ENCODE peak calls at places on chromosomes 7 and 10, in five cellular contexts. One of them, this sample, is unnamed.

GRCh38 chr10:118311505-118311904 is 30.6 kb downstream of the FAM204A start:
- DNase-seq in mucosa of gallbladder: no peak
- DNase-seq in CD4-positive, CD25-positive, alpha-beta regulatory T cell: no peak
- DNase-seq in DMS 273 treated with DMSO at 0.1 percent for 48 hours: no peak
- DNase-seq in activated gamma-delta T cell treated with anti-CD3 and anti-CD28 coated beads, Interleukin-2, amount 50 U/mL, for 16 hours: no peak
- DNase-seq in this sample: no peak

GRCh38 chr7:157587487-157588270 is 250.9 kb downstream of the DNAJB6 start:
- DNase-seq in mucosa of gallbladder: no peak
- DNase-seq in CD4-positive, CD25-positive, alpha-beta regulatory T cell: no peak
- DNase-seq in DMS 273 treated with DMSO at 0.1 percent for 48 hours: no peak
- DNase-seq in activated gamma-delta T cell treated with anti-CD3 and anti-CD28 coated beads, Interleukin-2, amount 50 U/mL, for 16 hours: no peak
- DNase-seq in this sample: no peak

GRCh38 chr10:117597216-117597615 is 54.7 kb downstream of the EMX2 start:
- DNase-seq in CD4-positive, CD25-positive, alpha-beta regulatory T cell: no peak
- DNase-seq in activated gamma-delta T cell treated with anti-CD3 and anti-CD28 coated beads, Interleukin-2, amount 50 U/mL, for 16 hours: no peak
- DNase-seq in DMS 273 treated with DMSO at 0.1 percent for 48 hours: no peak
- DNase-seq in mucosa of gallbladder: no peak
- DNase-seq in this sample: no peak

GRCh38 chr7:131642429-131642828 is 86.0 kb upstream of the PODXL start:
- DNase-seq in CD4-positive, CD25-positive, alpha-beta regulatory T cell: no peak
- DNase-seq in mucosa of gallbladder: no peak
- DNase-seq in DMS 273 treated with DMSO at 0.1 percent for 48 hours: no peak
- DNase-seq in activated gamma-delta T cell treated with anti-CD3 and anti-CD28 coated beads, Interleukin-2, amount 50 U/mL, for 16 hours: no peak
- DNase-seq in this sample: no peak

GRCh38 chr10:102555781-102556328 is 52.1 kb downstream of the SUFU start:
- DNase-seq in activated gamma-delta T cell treated with anti-CD3 and anti-CD28 coated beads, Interleukin-2, amount 50 U/mL, for 16 hours: no peak
- DNase-seq in CD4-positive, CD25-positive, alpha-beta regulatory T cell: no peak
- DNase-seq in DMS 273 treated with DMSO at 0.1 percent for 48 hours: no peak
- DNase-seq in mucosa of gallbladder: no peak
- DNase-seq in this sample: no peak

GRCh38 chr10:64396105-64396504 is 874.9 kb downstream of the REEP3 start:
- DNase-seq in DMS 273 treated with DMSO at 0.1 percent for 48 hours: no peak
- DNase-seq in CD4-positive, CD25-positive, alpha-beta regulatory T cell: no peak
- DNase-seq in mucosa of gallbladder: no peak
- DNase-seq in activated gamma-delta T cell treated with anti-CD3 and anti-CD28 coated beads, Interleukin-2, amount 50 U/mL, for 16 hours: no peak
- DNase-seq in this sample: no peak

GRCh38 chr10:11058965-11059364 is 41.3 kb downstream of the CELF2 start:
- DNase-seq in CD4-positive, CD25-positive, alpha-beta regulatory T cell: no peak
- DNase-seq in mucosa of gallbladder: no peak
- DNase-seq in DMS 273 treated with DMSO at 0.1 percent for 48 hours: no peak
- DNase-seq in activated gamma-delta T cell treated with anti-CD3 and anti-CD28 coated beads, Interleukin-2, amount 50 U/mL, for 16 hours: no peak
- DNase-seq in this sample: no peak

GRCh38 chr10:123427386-123427785 is 238.8 kb upstream of the GPR26 start:
- DNase-seq in mucosa of gallbladder: no peak
- DNase-seq in DMS 273 treated with DMSO at 0.1 percent for 48 hours: no peak
- DNase-seq in activated gamma-delta T cell treated with anti-CD3 and anti-CD28 coated beads, Interleukin-2, amount 50 U/mL, for 16 hours: no peak
- DNase-seq in CD4-positive, CD25-positive, alpha-beta regulatory T cell: no peak
- DNase-seq in this sample: no peak

GRCh38 chr10:7085913-7086589 is 324.8 kb downstream of the SFMBT2 start:
- DNase-seq in CD4-positive, CD25-positive, alpha-beta regulatory T cell: no peak
- DNase-seq in mucosa of gallbladder: no peak
- DNase-seq in activated gamma-delta T cell treated with anti-CD3 and anti-CD28 coated beads, Interleukin-2, amount 50 U/mL, for 16 hours: no peak
- DNase-seq in DMS 273 treated with DMSO at 0.1 percent for 48 hours: no peak
- DNase-seq in this sample: no peak

GRCh38 chr10:110872145-110872983 is 636 bp downstream of the PDCD4 start:
- DNase-seq in DMS 273 treated with DMSO at 0.1 percent for 48 hours: peak
- DNase-seq in mucosa of gallbladder: peak
- DNase-seq in CD4-positive, CD25-positive, alpha-beta regulatory T cell: peak
- DNase-seq in activated gamma-delta T cell treated with anti-CD3 and anti-CD28 coated beads, Interleukin-2, amount 50 U/mL, for 16 hours: peak
- DNase-seq in this sample: peak

GRCh38 chr10:104076743-104077160 is 8.9 kb downstream of the COL17A1 start:
- DNase-seq in activated gamma-delta T cell treated with anti-CD3 and anti-CD28 coated beads, Interleukin-2, amount 50 U/mL, for 16 hours: no peak
- DNase-seq in mucosa of gallbladder: peak
- DNase-seq in CD4-positive, CD25-positive, alpha-beta regulatory T cell: no peak
- DNase-seq in DMS 273 treated with DMSO at 0.1 percent for 48 hours: no peak
- DNase-seq in this sample: no peak

GRCh38 chr10:63553031-63553430 is 31.8 kb downstream of the REEP3 start:
- DNase-seq in activated gamma-delta T cell treated with anti-CD3 and anti-CD28 coated beads, Interleukin-2, amount 50 U/mL, for 16 hours: no peak
- DNase-seq in CD4-positive, CD25-positive, alpha-beta regulatory T cell: no peak
- DNase-seq in mucosa of gallbladder: no peak
- DNase-seq in DMS 273 treated with DMSO at 0.1 percent for 48 hours: no peak
- DNase-seq in this sample: no peak

GRCh38 chr7:123051916-123052315 is 56.4 kb upstream of the TAS2R16 start:
- DNase-seq in DMS 273 treated with DMSO at 0.1 percent for 48 hours: no peak
- DNase-seq in mucosa of gallbladder: no peak
- DNase-seq in activated gamma-delta T cell treated with anti-CD3 and anti-CD28 coated beads, Interleukin-2, amount 50 U/mL, for 16 hours: no peak
- DNase-seq in CD4-positive, CD25-positive, alpha-beta regulatory T cell: no peak
- DNase-seq in this sample: no peak

GRCh38 chr7:35185908-35186731 is 67.8 kb downstream of the TBX20 start:
- DNase-seq in CD4-positive, CD25-positive, alpha-beta regulatory T cell: no peak
- DNase-seq in DMS 273 treated with DMSO at 0.1 percent for 48 hours: peak
- DNase-seq in activated gamma-delta T cell treated with anti-CD3 and anti-CD28 coated beads, Interleukin-2, amount 50 U/mL, for 16 hours: no peak
- DNase-seq in mucosa of gallbladder: no peak
- DNase-seq in this sample: no peak

GRCh38 chr10:58806323-58806722 is 293.7 kb downstream of the BICC1 start:
- DNase-seq in CD4-positive, CD25-positive, alpha-beta regulatory T cell: no peak
- DNase-seq in DMS 273 treated with DMSO at 0.1 percent for 48 hours: no peak
- DNase-seq in mucosa of gallbladder: no peak
- DNase-seq in activated gamma-delta T cell treated with anti-CD3 and anti-CD28 coated beads, Interleukin-2, amount 50 U/mL, for 16 hours: no peak
- DNase-seq in this sample: no peak

GRCh38 chr10:100828744-100829102 is 83.3 kb downstream of the PAX2 start:
- DNase-seq in DMS 273 treated with DMSO at 0.1 percent for 48 hours: no peak
- DNase-seq in CD4-positive, CD25-positive, alpha-beta regulatory T cell: peak
- DNase-seq in activated gamma-delta T cell treated with anti-CD3 and anti-CD28 coated beads, Interleukin-2, amount 50 U/mL, for 16 hours: no peak
- DNase-seq in mucosa of gallbladder: no peak
- DNase-seq in this sample: no peak

GRCh38 chr7:82803411-82803810 is 359.3 kb downstream of the PCLO start:
- DNase-seq in CD4-positive, CD25-positive, alpha-beta regulatory T cell: no peak
- DNase-seq in DMS 273 treated with DMSO at 0.1 percent for 48 hours: no peak
- DNase-seq in activated gamma-delta T cell treated with anti-CD3 and anti-CD28 coated beads, Interleukin-2, amount 50 U/mL, for 16 hours: no peak
- DNase-seq in mucosa of gallbladder: no peak
- DNase-seq in this sample: no peak

GRCh38 chr7:143362126-143362961 is at the start of gene FAM131B:
- DNase-seq in CD4-positive, CD25-positive, alpha-beta regulatory T cell: no peak
- DNase-seq in mucosa of gallbladder: no peak
- DNase-seq in DMS 273 treated with DMSO at 0.1 percent for 48 hours: no peak
- DNase-seq in activated gamma-delta T cell treated with anti-CD3 and anti-CD28 coated beads, Interleukin-2, amount 50 U/mL, for 16 hours: no peak
- DNase-seq in this sample: no peak

GRCh38 chr7:87541648-87542047 is 59.0 kb downstream of the ABCB1 start:
- DNase-seq in activated gamma-delta T cell treated with anti-CD3 and anti-CD28 coated beads, Interleukin-2, amount 50 U/mL, for 16 hours: no peak
- DNase-seq in mucosa of gallbladder: no peak
- DNase-seq in DMS 273 treated with DMSO at 0.1 percent for 48 hours: no peak
- DNase-seq in CD4-positive, CD25-positive, alpha-beta regulatory T cell: no peak
- DNase-seq in this sample: no peak

GRCh38 chr7:24829787-24830186 is 72.5 kb upstream of the GSDME start:
- DNase-seq in activated gamma-delta T cell treated with anti-CD3 and anti-CD28 coated beads, Interleukin-2, amount 50 U/mL, for 16 hours: no peak
- DNase-seq in CD4-positive, CD25-positive, alpha-beta regulatory T cell: no peak
- DNase-seq in DMS 273 treated with DMSO at 0.1 percent for 48 hours: no peak
- DNase-seq in mucosa of gallbladder: no peak
- DNase-seq in this sample: no peak

GRCh38 chr10:12561307-12561706 is 212.0 kb downstream of the CAMK1D start:
- DNase-seq in mucosa of gallbladder: no peak
- DNase-seq in DMS 273 treated with DMSO at 0.1 percent for 48 hours: no peak
- DNase-seq in CD4-positive, CD25-positive, alpha-beta regulatory T cell: no peak
- DNase-seq in activated gamma-delta T cell treated with anti-CD3 and anti-CD28 coated beads, Interleukin-2, amount 50 U/mL, for 16 hours: no peak
- DNase-seq in this sample: no peak

GRCh38 chr7:12888727-12889126 is 201.3 kb downstream of the ARL4A start:
- DNase-seq in mucosa of gallbladder: no peak
- DNase-seq in activated gamma-delta T cell treated with anti-CD3 and anti-CD28 coated beads, Interleukin-2, amount 50 U/mL, for 16 hours: no peak
- DNase-seq in CD4-positive, CD25-positive, alpha-beta regulatory T cell: no peak
- DNase-seq in DMS 273 treated with DMSO at 0.1 percent for 48 hours: no peak
- DNase-seq in this sample: no peak

GRCh38 chr10:78770167-78771090 is 298.3 kb upstream of the ZMIZ1 start:
- DNase-seq in CD4-positive, CD25-positive, alpha-beta regulatory T cell: no peak
- DNase-seq in activated gamma-delta T cell treated with anti-CD3 and anti-CD28 coated beads, Interleukin-2, amount 50 U/mL, for 16 hours: no peak
- DNase-seq in mucosa of gallbladder: no peak
- DNase-seq in DMS 273 treated with DMSO at 0.1 percent for 48 hours: no peak
- DNase-seq in this sample: no peak

GRCh38 chr7:27128034-27128433 is 2.5 kb downstream of the HOXA4 start:
- DNase-seq in activated gamma-delta T cell treated with anti-CD3 and anti-CD28 coated beads, Interleukin-2, amount 50 U/mL, for 16 hours: no peak
- DNase-seq in CD4-positive, CD25-positive, alpha-beta regulatory T cell: no peak
- DNase-seq in DMS 273 treated with DMSO at 0.1 percent for 48 hours: peak
- DNase-seq in mucosa of gallbladder: no peak
- DNase-seq in this sample: no peak

GRCh38 chr10:436013-436697 is 253.3 kb downstream of the DIP2C start:
- DNase-seq in mucosa of gallbladder: no peak
- DNase-seq in CD4-positive, CD25-positive, alpha-beta regulatory T cell: no peak
- DNase-seq in activated gamma-delta T cell treated with anti-CD3 and anti-CD28 coated beads, Interleukin-2, amount 50 U/mL, for 16 hours: no peak
- DNase-seq in DMS 273 treated with DMSO at 0.1 percent for 48 hours: no peak
- DNase-seq in this sample: no peak

GRCh38 chr7:154953006-154953684 is 49.8 kb downstream of the PAXIP1 start:
- DNase-seq in CD4-positive, CD25-positive, alpha-beta regulatory T cell: peak
- DNase-seq in DMS 273 treated with DMSO at 0.1 percent for 48 hours: no peak
- DNase-seq in mucosa of gallbladder: peak
- DNase-seq in activated gamma-delta T cell treated with anti-CD3 and anti-CD28 coated beads, Interleukin-2, amount 50 U/mL, for 16 hours: peak
- DNase-seq in this sample: peak

GRCh38 chr10:36555036-36555435 is 570.4 kb upstream of the ANKRD30A start:
- DNase-seq in mucosa of gallbladder: no peak
- DNase-seq in DMS 273 treated with DMSO at 0.1 percent for 48 hours: no peak
- DNase-seq in CD4-positive, CD25-positive, alpha-beta regulatory T cell: no peak
- DNase-seq in activated gamma-delta T cell treated with anti-CD3 and anti-CD28 coated beads, Interleukin-2, amount 50 U/mL, for 16 hours: no peak
- DNase-seq in this sample: no peak